ENCODE peak calls at places on chromosomes 6 and 20, in ten cellular contexts. W is K562; I is progenitor cell of endocrine pancreas; B is GM12864; Z is heart left ventricle; G is B cell; A is fibroblast of pulmonary artery; J is neural crest cell; N is heart right ventricle; R is CD4-positive, alpha-beta T cell. K is an unnamed sample.

GRCh38 chr6:16747232-16748027 is 13.8 kb downstream of the ATXN1 start:
- DNase-seq in W (no peak), I (no peak), B (no peak), Z (no peak), G (no peak), A (peak; percentile 69), J (no peak), N (no peak), R (no peak), K (no peak)

GRCh38 chr6:73606428-73606827 is 47.4 kb downstream of the SLC17A5 start:
- DNase-seq in W (no peak), I (no peak), B (no peak), Z (no peak), G (no peak), A (peak; percentile 11), J (no peak), N (no peak), R (no peak), K (no peak)

GRCh38 chr6:4607026-4607704 is 169.0 kb upstream of the CDYL start:
- DNase-seq in W (no peak), I (no peak), B (no peak), Z (no peak), G (no peak), A (peak; percentile 69), J (no peak), N (peak; percentile 29), R (no peak), K (no peak)

GRCh38 chr20:48338717-48339116 is 489.1 kb downstream of the PREX1 start:
- DNase-seq in W (no peak), I (no peak), B (no peak), Z (no peak), G (no peak), A (peak; percentile 77), J (no peak), N (no peak), R (no peak), K (no peak)

GRCh38 chr6:136063095-136063494 is 187.0 kb downstream of the MTFR2 start:
- DNase-seq in W (no peak), I (no peak), B (no peak), Z (no peak), G (no peak), A (peak; percentile 36), J (no peak), N (no peak), R (no peak), K (no peak)

GRCh38 chr20:48406462-48407235 is 421.1 kb downstream of the PREX1 start:
- DNase-seq in W (no peak), I (no peak), B (no peak), Z (no peak), G (no peak), A (no peak), J (no peak), N (no peak), R (no peak), K (no peak)

GRCh38 chr20:63830821-63831593 is at the start of gene ZBTB46:
- DNase-seq in W (peak; percentile 98), I (no peak), B (no peak), Z (peak; percentile 86), G (no peak), A (peak; percentile 47), J (no peak), N (peak; percentile 76), R (no peak), K (no peak)

GRCh38 chr6:151179321-151179720 is 60.4 kb upstream of the AKAP12 start:
- DNase-seq in W (no peak), I (no peak), B (no peak), Z (no peak), G (no peak), A (peak; percentile 58), J (no peak), N (no peak), R (no peak), K (no peak)

GRCh38 chr20:59170406-59171349 is 7.1 kb downstream of the ZNF831 start:
- DNase-seq in W (no peak), I (no peak), B (no peak), Z (no peak), G (no peak), A (no peak), J (no peak), N (no peak), R (no peak), K (no peak)

GRCh38 chr20:58010186-58010585 is 218.3 kb downstream of the ANKRD60 start:
- DNase-seq in W (no peak), I (no peak), B (no peak), Z (no peak), G (no peak), A (no peak), J (no peak), N (no peak), R (no peak), K (no peak)

GRCh38 chr6:168007592-168008338 is 10.3 kb downstream of the KIF25 start:
- DNase-seq in W (no peak), I (no peak), B (no peak), Z (no peak), G (no peak), A (peak; percentile 99), J (no peak), N (no peak), R (no peak), K (no peak)

GRCh38 chr20:13700761-13701160 is 62.0 kb upstream of the TASP1 start:
- DNase-seq in W (no peak), I (no peak), B (no peak), Z (no peak), G (no peak), A (no peak), J (no peak), N (no peak), R (no peak), K (no peak)

GRCh38 chr6:138815797-138816528 is 20.1 kb downstream of the ECT2L start:
- DNase-seq in W (peak; percentile 54), I (no peak), B (no peak), Z (no peak), G (no peak), A (peak; percentile 83), J (no peak), N (no peak), R (no peak), K (no peak)

GRCh38 chr6:53623497-53623896 is 42.1 kb downstream of the KLHL31 start:
- DNase-seq in W (no peak), I (no peak), B (no peak), Z (no peak), G (no peak), A (peak; percentile 22), J (no peak), N (no peak), R (no peak), K (no peak)

DNA sequence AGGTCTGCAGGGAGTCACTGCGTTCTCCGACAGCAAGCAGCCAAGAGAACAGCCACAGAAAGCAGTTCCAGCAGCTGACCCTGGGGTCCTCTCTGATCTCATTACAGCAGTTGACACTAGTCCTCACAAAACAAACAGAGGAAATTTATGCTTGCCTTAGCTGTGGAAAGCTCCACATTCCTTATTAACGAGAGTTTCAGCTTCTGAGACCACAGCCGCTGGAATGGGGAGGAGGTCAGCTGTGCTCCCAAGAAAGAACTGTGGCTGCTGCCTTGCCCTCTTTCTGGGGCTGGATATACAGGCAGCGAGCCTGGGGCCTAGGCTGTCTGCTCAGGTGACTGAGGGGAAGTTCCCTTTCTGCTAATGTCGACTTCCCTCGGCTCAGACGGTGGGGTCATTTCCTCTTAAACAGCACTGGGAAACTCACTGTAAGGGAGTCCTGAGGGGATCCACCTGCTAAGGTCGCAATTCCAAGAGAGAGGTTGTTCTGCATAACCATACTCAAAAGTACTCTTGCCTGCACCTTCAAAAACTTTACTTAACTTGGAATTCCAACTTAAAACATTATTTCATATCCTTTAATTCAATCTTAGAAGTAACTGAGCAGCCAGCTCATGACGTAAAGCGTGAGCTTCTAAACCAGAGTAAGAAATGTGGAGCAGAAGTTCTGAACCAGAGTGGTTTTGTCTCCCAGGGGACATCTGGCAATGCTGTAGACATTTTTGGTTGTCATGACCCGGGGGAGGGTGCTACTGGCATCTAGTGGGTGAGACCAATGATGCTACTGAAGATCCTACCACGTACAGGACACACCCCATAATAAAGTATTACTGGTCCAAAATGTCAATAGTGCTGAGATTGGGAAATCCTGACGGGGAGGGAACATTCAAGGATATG is 80.3 kb downstream of the BACH2 start:
- DNase-seq in W (no peak), I (no peak), B (no peak), Z (no peak), G (peak; percentile 92), A (no peak), J (no peak), N (no peak), R (peak; percentile 13), K (peak; percentile 40)
- TF ChIP-seq CTCF in W (no peak), I (no peak), B (no peak), Z (no peak), G (peak; percentile 63), A (no peak), J (no peak), N (no peak), R (no peak), K (no peak)

GRCh38 chr6:156552849-156553248 is 224.3 kb upstream of the ARID1B start:
- DNase-seq in W (no peak), I (no peak), B (no peak), Z (no peak), G (no peak), A (no peak), J (no peak), N (no peak), R (no peak), K (no peak)
- TF ChIP-seq CTCF in W (no peak), I (no peak), B (no peak), Z (no peak), G (no peak), A (no peak), J (no peak), N (no peak), R (no peak), K (no peak)

DNA sequence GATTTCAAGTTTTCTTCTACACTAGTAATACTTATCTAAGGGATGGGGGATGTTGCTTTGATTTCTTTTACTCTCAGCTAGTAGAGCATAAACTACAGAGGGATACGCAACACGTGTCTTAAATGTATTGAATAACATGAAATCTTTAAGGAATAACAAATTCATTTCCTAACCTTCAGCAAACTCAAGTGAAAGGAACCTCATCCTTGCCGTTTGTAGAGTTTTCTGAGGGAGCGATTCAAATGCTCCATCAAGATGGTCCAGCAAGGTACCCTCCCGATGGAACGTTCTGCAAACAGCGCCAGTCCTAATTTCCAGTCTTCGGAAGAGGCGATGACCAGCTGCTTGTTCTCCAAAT is 95.4 kb upstream of the RIN2 start:
- DNase-seq in W (no peak), I (no peak), B (no peak), Z (no peak), G (no peak), A (no peak), J (no peak), N (no peak), R (no peak), K (no peak)
- TF ChIP-seq CTCF in W (no peak), I (no peak), B (no peak), Z (no peak), G (peak; percentile 43), A (no peak), J (no peak), N (no peak), R (no peak), K (peak; percentile 55)

DNA sequence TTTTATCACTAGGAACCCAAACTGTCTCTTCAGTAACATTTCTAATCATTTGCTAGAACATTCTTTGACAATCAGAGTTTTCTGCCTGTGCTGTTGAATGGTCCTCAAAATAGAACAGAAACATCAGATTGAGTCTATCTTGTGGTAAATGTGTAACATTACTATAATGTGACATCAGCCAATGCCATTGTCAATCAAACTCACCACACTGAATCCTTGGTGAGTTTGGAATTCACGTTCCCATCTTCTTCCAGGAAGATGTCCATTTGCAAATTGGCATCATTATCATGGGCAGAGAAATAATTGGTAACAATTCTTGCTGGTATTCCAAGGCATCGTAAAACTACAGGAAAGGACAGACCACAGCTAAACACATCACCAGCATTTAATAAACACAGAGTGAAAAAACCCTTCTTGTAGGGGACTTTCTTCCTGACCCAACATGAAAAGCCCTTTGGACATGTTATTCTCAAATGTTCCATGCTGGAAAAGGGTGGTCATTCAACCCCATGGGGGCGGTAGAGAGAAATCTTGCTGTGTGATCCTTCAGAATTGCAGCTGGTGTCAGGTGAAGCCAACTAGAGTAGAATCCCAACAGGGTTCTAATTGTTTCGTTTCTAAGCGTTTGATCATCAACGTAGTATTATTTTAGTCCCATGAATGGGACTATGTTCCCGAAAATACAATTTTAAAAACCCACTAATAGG is 98.5 kb downstream of the F13A1 start:
- DNase-seq in W (peak; percentile 46), I (no peak), B (no peak), Z (no peak), G (no peak), A (no peak), J (peak; percentile 9), N (no peak), R (no peak), K (no peak)
- TF ChIP-seq CTCF in W (peak; percentile 60), I (peak; percentile 50), B (peak; percentile 59), Z (no peak), G (peak; percentile 13), A (no peak), J (peak; percentile 47), N (peak; percentile 28), R (no peak), K (peak; percentile 19)

K was measured in mesothelial cell of epicardium.